ENCODE peak calls at places on chromosomes 16 and 17, in ten cellular contexts. One of them, this sample, is unnamed.

GRCh38 chr16:72066747-72067146 is 3.7 kb downstream of the HPR start:
- DNase-seq in CD8-positive, alpha-beta T cell: no peak
- DNase-seq in fibroblast of lung: peak; percentile 75
- DNase-seq in omental fat pad: no peak
- DNase-seq in HFFc6: peak; percentile 25
- DNase-seq in K562: peak; percentile 72
- DNase-seq in natural killer cell: no peak
- DNase-seq in colonic mucosa: no peak
- DNase-seq in lower leg skin: no peak
- DNase-seq in HL-60: peak; percentile 44
- DNase-seq in this sample: no peak

GRCh38 chr16:65574311-65574966 is 452.6 kb upstream of the CDH11 start:
- DNase-seq in lower leg skin: no peak
- DNase-seq in HL-60: no peak
- DNase-seq in K562: no peak
- DNase-seq in fibroblast of lung: no peak
- DNase-seq in omental fat pad: no peak
- DNase-seq in colonic mucosa: no peak
- DNase-seq in natural killer cell: no peak
- DNase-seq in CD8-positive, alpha-beta T cell: no peak
- DNase-seq in HFFc6: no peak
- DNase-seq in this sample: no peak

GRCh38 chr17:38725066-38725465 is 5.1 kb upstream of the CISD3 start:
- DNase-seq in K562: no peak
- DNase-seq in HL-60: no peak
- DNase-seq in colonic mucosa: no peak
- DNase-seq in natural killer cell: no peak
- DNase-seq in omental fat pad: no peak
- DNase-seq in CD8-positive, alpha-beta T cell: no peak
- DNase-seq in HFFc6: no peak
- DNase-seq in fibroblast of lung: no peak
- DNase-seq in lower leg skin: no peak
- DNase-seq in this sample: no peak

GRCh38 chr17:33228548-33228947 is 64.5 kb downstream of the ASIC2 start:
- DNase-seq in K562: no peak
- DNase-seq in HFFc6: no peak
- DNase-seq in fibroblast of lung: no peak
- DNase-seq in omental fat pad: no peak
- DNase-seq in colonic mucosa: no peak
- DNase-seq in lower leg skin: no peak
- DNase-seq in natural killer cell: no peak
- DNase-seq in CD8-positive, alpha-beta T cell: no peak
- DNase-seq in HL-60: no peak
- DNase-seq in this sample: no peak

GRCh38 chr16:8374586-8374985 is 215.7 kb downstream of the TMEM114 start:
- DNase-seq in HFFc6: no peak
- DNase-seq in HL-60: no peak
- DNase-seq in colonic mucosa: no peak
- DNase-seq in K562: no peak
- DNase-seq in natural killer cell: no peak
- DNase-seq in omental fat pad: no peak
- DNase-seq in fibroblast of lung: no peak
- DNase-seq in CD8-positive, alpha-beta T cell: no peak
- DNase-seq in lower leg skin: no peak
- DNase-seq in this sample: no peak

GRCh38 chr16:71287903-71288302 is 1.3 kb downstream of the CMTR2 start:
- DNase-seq in HFFc6: no peak
- DNase-seq in natural killer cell: no peak
- DNase-seq in omental fat pad: no peak
- DNase-seq in lower leg skin: no peak
- DNase-seq in fibroblast of lung: no peak
- DNase-seq in CD8-positive, alpha-beta T cell: no peak
- DNase-seq in colonic mucosa: no peak
- DNase-seq in HL-60: no peak
- DNase-seq in K562: no peak
- DNase-seq in this sample: no peak

GRCh38 chr16:89191033-89191900 is 9.1 kb downstream of the SLC22A31 start:
- DNase-seq in CD8-positive, alpha-beta T cell: no peak
- DNase-seq in lower leg skin: no peak
- DNase-seq in HFFc6: no peak
- DNase-seq in natural killer cell: no peak
- DNase-seq in fibroblast of lung: no peak
- DNase-seq in K562: no peak
- DNase-seq in omental fat pad: no peak
- DNase-seq in colonic mucosa: no peak
- DNase-seq in HL-60: no peak
- DNase-seq in this sample: no peak

GRCh38 chr16:79261944-79262552 is 338.5 kb downstream of the MAF start:
- DNase-seq in colonic mucosa: no peak
- DNase-seq in fibroblast of lung: no peak
- DNase-seq in CD8-positive, alpha-beta T cell: no peak
- DNase-seq in K562: no peak
- DNase-seq in natural killer cell: no peak
- DNase-seq in omental fat pad: no peak
- DNase-seq in HL-60: no peak
- DNase-seq in HFFc6: no peak
- DNase-seq in lower leg skin: peak; percentile 52
- DNase-seq in this sample: no peak

GRCh38 chr17:10814083-10814482 is 10.2 kb upstream of the TMEM238L start:
- DNase-seq in CD8-positive, alpha-beta T cell: no peak
- DNase-seq in natural killer cell: no peak
- DNase-seq in HL-60: no peak
- DNase-seq in omental fat pad: no peak
- DNase-seq in fibroblast of lung: no peak
- DNase-seq in K562: no peak
- DNase-seq in lower leg skin: no peak
- DNase-seq in HFFc6: no peak
- DNase-seq in colonic mucosa: peak; percentile 75
- DNase-seq in this sample: no peak

DNA sequence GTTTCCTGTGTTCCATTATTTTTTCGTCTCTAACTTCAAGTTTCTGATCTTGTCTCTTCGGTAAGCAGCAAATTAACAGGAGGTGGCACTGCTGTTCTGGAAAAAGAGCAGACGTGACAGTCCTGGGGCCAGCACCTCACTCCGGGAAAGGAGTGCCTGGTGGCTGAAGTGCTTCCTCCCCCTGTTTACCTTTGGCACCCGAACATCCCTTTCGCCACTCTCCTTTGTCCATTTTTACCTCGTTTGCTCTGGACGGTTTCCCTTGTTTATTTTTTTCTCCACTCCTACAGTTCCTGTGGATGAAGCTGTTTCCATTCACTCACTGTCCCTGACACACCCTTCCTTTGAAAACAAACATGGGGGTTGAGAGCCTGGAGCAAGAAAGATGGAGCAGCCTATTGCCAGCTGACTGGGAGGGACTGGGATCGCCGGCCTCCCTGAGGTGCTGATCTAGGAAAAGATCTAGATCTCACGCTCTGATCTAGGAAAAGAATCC is 12.6 kb downstream of the SAP30BP start:
- DNase-seq in natural killer cell: no peak
- DNase-seq in K562: no peak
- DNase-seq in HL-60: no peak
- DNase-seq in fibroblast of lung: no peak
- DNase-seq in lower leg skin: no peak
- DNase-seq in colonic mucosa: peak; percentile 64
- DNase-seq in omental fat pad: no peak
- DNase-seq in CD8-positive, alpha-beta T cell: no peak
- DNase-seq in HFFc6: peak; percentile 52
- DNase-seq in this sample: no peak
- TF ChIP-seq CTCF in natural killer cell: no peak
- TF ChIP-seq CTCF in K562: no peak
- TF ChIP-seq CTCF in HL-60: no peak
- TF ChIP-seq CTCF in fibroblast of lung: no peak
- TF ChIP-seq CTCF in lower leg skin: no peak
- TF ChIP-seq CTCF in colonic mucosa: no peak
- TF ChIP-seq CTCF in omental fat pad: no peak
- TF ChIP-seq CTCF in CD8-positive, alpha-beta T cell: no peak
- TF ChIP-seq CTCF in HFFc6: peak; percentile 59
- TF ChIP-seq CTCF in this sample: no peak

GRCh38 chr17:1360975-1361374 is 39.0 kb downstream of the YWHAE start:
- DNase-seq in lower leg skin: no peak
- DNase-seq in fibroblast of lung: no peak
- DNase-seq in colonic mucosa: no peak
- DNase-seq in natural killer cell: no peak
- DNase-seq in K562: no peak
- DNase-seq in HFFc6: no peak
- DNase-seq in omental fat pad: no peak
- DNase-seq in HL-60: no peak
- DNase-seq in CD8-positive, alpha-beta T cell: peak; percentile 17
- DNase-seq in this sample: no peak
- TF ChIP-seq CTCF in lower leg skin: no peak
- TF ChIP-seq CTCF in fibroblast of lung: no peak
- TF ChIP-seq CTCF in colonic mucosa: no peak
- TF ChIP-seq CTCF in natural killer cell: no peak
- TF ChIP-seq CTCF in K562: no peak
- TF ChIP-seq CTCF in HFFc6: peak; percentile 55
- TF ChIP-seq CTCF in omental fat pad: no peak
- TF ChIP-seq CTCF in HL-60: no peak
- TF ChIP-seq CTCF in CD8-positive, alpha-beta T cell: no peak
- TF ChIP-seq CTCF in this sample: no peak

DNA sequence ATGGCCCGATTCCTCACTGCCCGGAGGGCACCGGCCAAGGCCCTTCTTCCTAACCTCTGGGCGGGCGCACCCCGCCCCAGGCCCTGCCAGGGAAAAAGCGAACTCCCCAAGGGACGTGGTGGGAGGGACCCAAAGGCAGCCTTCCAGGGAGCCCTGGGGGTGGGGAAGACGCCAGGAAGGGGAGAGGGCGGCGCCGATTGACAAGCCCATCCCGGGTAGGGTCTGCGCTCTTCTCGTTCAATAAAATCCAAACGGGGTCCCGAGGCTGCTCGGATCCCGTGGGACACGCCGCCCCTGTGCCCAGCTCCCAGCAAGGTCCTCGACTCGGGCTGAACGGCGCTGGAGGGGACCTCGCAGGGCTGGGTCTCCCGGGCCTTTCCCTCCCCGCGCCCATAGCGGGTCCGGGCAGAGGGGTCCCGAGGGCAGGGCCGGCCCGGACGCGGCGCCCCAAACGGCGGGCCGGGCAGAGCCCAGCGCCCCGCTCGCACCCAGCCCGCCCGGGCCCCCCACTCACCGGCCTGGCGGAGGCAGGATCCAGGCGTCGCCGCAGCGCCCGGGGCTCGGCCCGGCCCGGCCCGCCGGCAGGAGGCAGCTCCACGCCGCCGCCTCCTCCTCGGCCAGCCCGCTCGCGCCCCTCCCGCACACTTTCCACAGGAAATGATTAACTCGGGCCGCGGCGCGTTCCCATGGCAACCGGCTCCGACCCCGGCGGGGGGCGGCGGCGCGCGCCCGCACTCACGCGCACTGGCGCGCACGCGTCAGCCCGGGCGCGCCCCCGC is at the start of gene KIFC3:
- DNase-seq in K562: peak; percentile 91
- DNase-seq in HL-60: peak; percentile 39
- DNase-seq in omental fat pad: peak; percentile 67
- DNase-seq in colonic mucosa: peak; percentile 69
- DNase-seq in HFFc6: peak; percentile 62
- DNase-seq in natural killer cell: peak; percentile 86
- DNase-seq in CD8-positive, alpha-beta T cell: peak; percentile 75
- DNase-seq in lower leg skin: peak; percentile 96
- DNase-seq in fibroblast of lung: peak; percentile 59
- DNase-seq in this sample: no peak
- TF ChIP-seq CTCF in K562: peak; percentile 59
- TF ChIP-seq CTCF in HL-60: no peak
- TF ChIP-seq CTCF in omental fat pad: no peak
- TF ChIP-seq CTCF in colonic mucosa: no peak
- TF ChIP-seq CTCF in HFFc6: peak; percentile 28
- TF ChIP-seq CTCF in natural killer cell: peak; percentile 23
- TF ChIP-seq CTCF in CD8-positive, alpha-beta T cell: no peak
- TF ChIP-seq CTCF in lower leg skin: no peak
- TF ChIP-seq CTCF in fibroblast of lung: no peak
- TF ChIP-seq CTCF in this sample: peak; percentile 12

GRCh38 chr16:75922250-75922649 is 196.0 kb upstream of the CPHXL start:
- DNase-seq in HL-60: no peak
- DNase-seq in colonic mucosa: no peak
- DNase-seq in natural killer cell: no peak
- DNase-seq in CD8-positive, alpha-beta T cell: no peak
- DNase-seq in fibroblast of lung: no peak
- DNase-seq in K562: no peak
- DNase-seq in HFFc6: no peak
- DNase-seq in omental fat pad: no peak
- DNase-seq in lower leg skin: no peak
- DNase-seq in this sample: no peak
- TF ChIP-seq CTCF in HL-60: no peak
- TF ChIP-seq CTCF in colonic mucosa: no peak
- TF ChIP-seq CTCF in natural killer cell: no peak
- TF ChIP-seq CTCF in CD8-positive, alpha-beta T cell: no peak
- TF ChIP-seq CTCF in fibroblast of lung: no peak
- TF ChIP-seq CTCF in K562: no peak
- TF ChIP-seq CTCF in HFFc6: no peak
- TF ChIP-seq CTCF in omental fat pad: no peak
- TF ChIP-seq CTCF in lower leg skin: no peak
- TF ChIP-seq CTCF in this sample: no peak

GRCh38 chr17:79892457-79893236 is 53.4 kb upstream of the CBX4 start:
- DNase-seq in HL-60: no peak
- DNase-seq in HFFc6: no peak
- DNase-seq in fibroblast of lung: no peak
- DNase-seq in lower leg skin: no peak
- DNase-seq in CD8-positive, alpha-beta T cell: no peak
- DNase-seq in omental fat pad: no peak
- DNase-seq in natural killer cell: no peak
- DNase-seq in K562: no peak
- DNase-seq in colonic mucosa: peak; percentile 91
- DNase-seq in this sample: no peak

GRCh38 chr17:79891113-79891730 is 52.0 kb upstream of the CBX4 start:
- DNase-seq in natural killer cell: no peak
- DNase-seq in CD8-positive, alpha-beta T cell: no peak
- DNase-seq in colonic mucosa: no peak
- DNase-seq in omental fat pad: no peak
- DNase-seq in HL-60: no peak
- DNase-seq in lower leg skin: no peak
- DNase-seq in K562: no peak
- DNase-seq in HFFc6: no peak
- DNase-seq in fibroblast of lung: no peak
- DNase-seq in this sample: no peak

GRCh38 chr17:79888009-79888540 is 48.8 kb upstream of the CBX4 start:
- DNase-seq in lower leg skin: no peak
- DNase-seq in HFFc6: no peak
- DNase-seq in K562: no peak
- DNase-seq in fibroblast of lung: no peak
- DNase-seq in colonic mucosa: no peak
- DNase-seq in natural killer cell: no peak
- DNase-seq in omental fat pad: no peak
- DNase-seq in HL-60: no peak
- DNase-seq in CD8-positive, alpha-beta T cell: no peak
- DNase-seq in this sample: no peak

GRCh38 chr17:79888811-79889634 is 49.8 kb upstream of the CBX4 start:
- DNase-seq in fibroblast of lung: no peak
- DNase-seq in natural killer cell: no peak
- DNase-seq in HFFc6: no peak
- DNase-seq in lower leg skin: no peak
- DNase-seq in K562: no peak
- DNase-seq in omental fat pad: no peak
- DNase-seq in CD8-positive, alpha-beta T cell: no peak
- DNase-seq in HL-60: no peak
- DNase-seq in colonic mucosa: no peak
- DNase-seq in this sample: no peak

GRCh38 chr17:79890706-79891105 is 51.5 kb upstream of the CBX4 start:
- DNase-seq in K562: no peak
- DNase-seq in HL-60: no peak
- DNase-seq in fibroblast of lung: no peak
- DNase-seq in lower leg skin: no peak
- DNase-seq in HFFc6: no peak
- DNase-seq in CD8-positive, alpha-beta T cell: no peak
- DNase-seq in omental fat pad: no peak
- DNase-seq in natural killer cell: no peak
- DNase-seq in colonic mucosa: no peak
- DNase-seq in this sample: no peak
- TF ChIP-seq CTCF in K562: no peak
- TF ChIP-seq CTCF in HL-60: no peak
- TF ChIP-seq CTCF in fibroblast of lung: no peak
- TF ChIP-seq CTCF in lower leg skin: no peak
- TF ChIP-seq CTCF in HFFc6: no peak
- TF ChIP-seq CTCF in CD8-positive, alpha-beta T cell: no peak
- TF ChIP-seq CTCF in omental fat pad: no peak
- TF ChIP-seq CTCF in natural killer cell: no peak
- TF ChIP-seq CTCF in colonic mucosa: no peak
- TF ChIP-seq CTCF in this sample: no peak